ENCODE peak calls at places on chromosome 13, in seven cellular contexts. C is NCI-H1092 treated with DMSO at 0.1 percent for 48 hours; V is stimulated activated CD8-positive, alpha-beta memory T cell treated with anti-CD3 and anti-CD28 coated beads, Interleukin-12 subunit alpha, Interleukin-12 subunit beta, amount 100 ng/mL, for 1 hour; I is C1 segment of cervical spinal cord; G is AG04450; L is GM23248; D is Peyer's patch. F is an unnamed sample.

GRCh38 chr13:33125821-33126570 is 109.8 kb downstream of the KL start:
- DNase-seq in D (peak; percentile 52), C (no peak), G (peak; percentile 87), L (peak; percentile 96), V (no peak), I (no peak), F (no peak)

GRCh38 chr13:111429064-111429558 is 108.7 kb downstream of the TEX29 start:
- DNase-seq in I (peak; percentile 14), L (peak; percentile 54), D (no peak), C (peak; percentile 12), V (no peak), G (no peak), F (peak; percentile 65)

GRCh38 chr13:60229708-60230272 is 66.1 kb upstream of the DIAPH3 start:
- DNase-seq in C (no peak), I (no peak), V (no peak), D (no peak), L (peak; percentile 15), G (no peak), F (no peak)

GRCh38 chr13:27264181-27264580 is 6.4 kb upstream of the RASL11A start:
- DNase-seq in C (peak; percentile 37), G (peak; percentile 63), L (peak; percentile 90), V (no peak), D (no peak), I (no peak), F (no peak)

GRCh38 chr13:53622431-53622830 is 593.8 kb downstream of the OLFM4 start:
- DNase-seq in D (no peak), I (no peak), V (no peak), G (no peak), C (no peak), L (no peak), F (no peak)

GRCh38 chr13:30881931-30882899 is 23.9 kb upstream of the MEDAG start:
- DNase-seq in C (no peak), G (no peak), I (no peak), L (peak; percentile 36), V (no peak), D (no peak), F (no peak)

GRCh38 chr13:99559560-99559959 is 58.3 kb downstream of the TM9SF2 start:
- DNase-seq in G (no peak), I (no peak), L (no peak), V (no peak), D (no peak), C (no peak), F (no peak)

GRCh38 chr13:114257014-114257413 is 22.3 kb downstream of the CDC16 start:
- DNase-seq in V (no peak), D (no peak), I (no peak), L (no peak), C (no peak), G (no peak), F (no peak)

GRCh38 chr13:105048685-105049084 is 1486.8 kb downstream of the EFNB2 start:
- DNase-seq in L (no peak), I (no peak), D (no peak), G (no peak), V (no peak), C (no peak), F (no peak)

GRCh38 chr13:39341238-39341637 is 261.8 kb downstream of the LHFPL6 start:
- DNase-seq in V (no peak), I (no peak), L (no peak), G (no peak), C (no peak), D (no peak), F (no peak)

GRCh38 chr13:48156466-48156865 is 61.6 kb upstream of the MED4 start:
- DNase-seq in C (no peak), G (no peak), L (no peak), V (peak; percentile 61), D (no peak), I (no peak), F (peak; percentile 47)

GRCh38 chr13:98260357-98261164 is 83.5 kb upstream of the RNF113B start:
- DNase-seq in D (no peak), G (no peak), C (no peak), V (no peak), L (no peak), I (no peak), F (no peak)

GRCh38 chr13:39616087-39616694 is 13.2 kb upstream of the LHFPL6 start:
- DNase-seq in V (peak; percentile 11), G (peak; percentile 33), C (peak; percentile 71), D (no peak), L (peak; percentile 74), I (peak; percentile 1), F (no peak)

GRCh38 chr13:43200736-43201135 is 177.3 kb downstream of the DNAJC15 start:
- DNase-seq in L (no peak), D (no peak), G (no peak), C (no peak), I (no peak), V (no peak), F (no peak)

GRCh38 chr13:59172076-59172475 is 991.7 kb downstream of the DIAPH3 start:
- DNase-seq in L (no peak), D (no peak), C (no peak), G (no peak), I (no peak), V (no peak), F (no peak)

GRCh38 chr13:42893346-42893745 is 98.7 kb downstream of the EPSTI1 start:
- DNase-seq in D (no peak), V (no peak), C (no peak), I (no peak), L (peak; percentile 62), G (no peak), F (no peak)

GRCh38 chr13:99434258-99434788 is 66.9 kb upstream of the TM9SF2 start:
- DNase-seq in G (no peak), I (no peak), V (peak; percentile 69), D (no peak), L (no peak), C (no peak), F (no peak)

GRCh38 chr13:50452761-50453160 is 390.7 kb downstream of the DLEU7 start:
- DNase-seq in L (no peak), I (no peak), V (no peak), G (no peak), C (no peak), D (no peak), F (no peak)

GRCh38 chr13:110195547-110196485 is 111.1 kb downstream of the COL4A1 start:
- DNase-seq in D (no peak), C (no peak), I (no peak), V (no peak), L (no peak), G (no peak), F (no peak)

GRCh38 chr13:23770428-23770827 is 118.8 kb downstream of the MIPEP start:
- DNase-seq in L (no peak), C (no peak), V (no peak), I (no peak), G (no peak), D (no peak), F (no peak)